ENCODE peak calls at places on chromosomes 16 and 17, in five cellular contexts. X, F, S, K and N are unnamed samples.

GRCh38 chr17:27276653-27277156 is 17.2 kb upstream of the WSB1 start:
- DNase-seq in X (no peak), F (peak; percentile 77), S (peak; percentile 41), K (peak; percentile 95), N (no peak)

GRCh38 chr16:54437361-54437760 is 150.8 kb upstream of the IRX3 start:
- DNase-seq in X (no peak), F (no peak), S (no peak), K (no peak), N (no peak)

GRCh38 chr17:18263885-18264682 is 3.6 kb downstream of the MIEF2 start:
- DNase-seq in X (no peak), F (no peak), S (no peak), K (no peak), N (no peak)

GRCh38 chr17:49290690-49291326 is 60.2 kb upstream of the PHOSPHO1 start:
- DNase-seq in X (peak; percentile 10), F (no peak), S (peak; percentile 57), K (peak; percentile 71), N (peak; percentile 64)

GRCh38 chr17:29867643-29868181 is 62.3 kb downstream of the SSH2 start:
- DNase-seq in X (no peak), F (no peak), S (no peak), K (peak; percentile 39), N (peak; percentile 58)

GRCh38 chr17:59257101-59257500 is 36.8 kb downstream of the GDPD1 start:
- DNase-seq in X (no peak), F (no peak), S (no peak), K (no peak), N (no peak)

GRCh38 chr17:56624315-56624714 is 30.8 kb downstream of the NOG start:
- DNase-seq in X (no peak), F (no peak), S (no peak), K (no peak), N (no peak)

GRCh38 chr16:51994597-51994996 is 552.3 kb downstream of the TOX3 start:
- DNase-seq in X (peak; percentile 8), F (no peak), S (no peak), K (no peak), N (no peak)

GRCh38 chr17:46979023-46979870 is at the start of gene RPRML:
- DNase-seq in X (peak; percentile 27), F (peak; percentile 77), S (peak; percentile 39), K (peak; percentile 64), N (no peak)

GRCh38 chr17:35841505-35841904 is 27.2 kb downstream of the HEATR9 start:
- DNase-seq in X (peak; percentile 8), F (no peak), S (no peak), K (no peak), N (no peak)

GRCh38 chr17:79799174-79799537 is 2.3 kb upstream of the CBX8 start:
- DNase-seq in X (no peak), F (no peak), S (no peak), K (no peak), N (no peak)

GRCh38 chr17:12765544-12765943 is 23.8 kb upstream of the ARHGAP44 start:
- DNase-seq in X (peak; percentile 93), F (no peak), S (peak; percentile 15), K (no peak), N (no peak)

GRCh38 chr16:2715519-2715918 is 4.5 kb downstream of the PRSS27 start:
- DNase-seq in X (peak; percentile 50), F (peak; percentile 80), S (peak; percentile 80), K (peak; percentile 63), N (peak; percentile 88)

GRCh38 chr17:16301963-16302855 is 51.1 kb downstream of the CENPV start:
- DNase-seq in X (peak; percentile 19), F (no peak), S (no peak), K (no peak), N (no peak)

GRCh38 chr16:57548424-57548823 is 6.0 kb downstream of the ADGRG5 start:
- DNase-seq in X (no peak), F (no peak), S (no peak), K (no peak), N (no peak)
- H3K4me3 ChIP-seq in X (no peak overlapping the region), F (no peak overlapping the region), S (no peak overlapping the region), K (no peak overlapping the region), N (no peak overlapping the region)

GRCh38 chr17:7496470-7497227 is 12.5 kb downstream of the POLR2A start:
- DNase-seq in X (no peak), F (no peak), S (no peak), K (no peak), N (no peak)
- H4K20me1 ChIP-seq in X (no peaks in the 10 kb centered on the region), F (peaks cover 23% of the 10 kb centered on the region), S (peaks cover 12% of the 10 kb centered on the region), K (peaks cover 23% of the 10 kb centered on the region), N (peaks cover 54% of the 10 kb centered on the region)

GRCh38 chr17:7156342-7156940 is 22.7 kb downstream of the ASGR1 start:
- DNase-seq in X (no peak), F (no peak), S (peak; percentile 43), K (no peak), N (no peak)
- H3K4me3 ChIP-seq in X (no peak overlapping the region), F (no peak overlapping the region), S (no peak overlapping the region), K (no peak overlapping the region), N (no peak overlapping the region)

GRCh38 chr16:7505495-7505894 is 172.8 kb downstream of the RBFOX1 start:
- DNase-seq in X (no peak), F (no peak), S (no peak), K (no peak), N (no peak)
- H4K20me1 ChIP-seq in X (no peaks in the 10 kb centered on the region), F (no peaks in the 10 kb centered on the region), S (no peaks in the 10 kb centered on the region), K (no peaks in the 10 kb centered on the region), N (no peaks in the 10 kb centered on the region)

GRCh38 chr16:14182999-14183398 is 111.9 kb downstream of the MRTFB start:
- DNase-seq in X (no peak), F (no peak), S (no peak), K (no peak), N (no peak)

GRCh38 chr16:14181371-14182050 is 110.4 kb downstream of the MRTFB start:
- DNase-seq in X (peak; percentile 82), F (no peak), S (no peak), K (no peak), N (no peak)

GRCh38 chr16:14187517-14188338 is 116.6 kb downstream of the MRTFB start:
- DNase-seq in X (no peak), F (no peak), S (no peak), K (no peak), N (no peak)

GRCh38 chr16:14186954-14187306 is 115.8 kb downstream of the MRTFB start:
- DNase-seq in X (no peak), F (no peak), S (no peak), K (no peak), N (no peak)

DNA sequence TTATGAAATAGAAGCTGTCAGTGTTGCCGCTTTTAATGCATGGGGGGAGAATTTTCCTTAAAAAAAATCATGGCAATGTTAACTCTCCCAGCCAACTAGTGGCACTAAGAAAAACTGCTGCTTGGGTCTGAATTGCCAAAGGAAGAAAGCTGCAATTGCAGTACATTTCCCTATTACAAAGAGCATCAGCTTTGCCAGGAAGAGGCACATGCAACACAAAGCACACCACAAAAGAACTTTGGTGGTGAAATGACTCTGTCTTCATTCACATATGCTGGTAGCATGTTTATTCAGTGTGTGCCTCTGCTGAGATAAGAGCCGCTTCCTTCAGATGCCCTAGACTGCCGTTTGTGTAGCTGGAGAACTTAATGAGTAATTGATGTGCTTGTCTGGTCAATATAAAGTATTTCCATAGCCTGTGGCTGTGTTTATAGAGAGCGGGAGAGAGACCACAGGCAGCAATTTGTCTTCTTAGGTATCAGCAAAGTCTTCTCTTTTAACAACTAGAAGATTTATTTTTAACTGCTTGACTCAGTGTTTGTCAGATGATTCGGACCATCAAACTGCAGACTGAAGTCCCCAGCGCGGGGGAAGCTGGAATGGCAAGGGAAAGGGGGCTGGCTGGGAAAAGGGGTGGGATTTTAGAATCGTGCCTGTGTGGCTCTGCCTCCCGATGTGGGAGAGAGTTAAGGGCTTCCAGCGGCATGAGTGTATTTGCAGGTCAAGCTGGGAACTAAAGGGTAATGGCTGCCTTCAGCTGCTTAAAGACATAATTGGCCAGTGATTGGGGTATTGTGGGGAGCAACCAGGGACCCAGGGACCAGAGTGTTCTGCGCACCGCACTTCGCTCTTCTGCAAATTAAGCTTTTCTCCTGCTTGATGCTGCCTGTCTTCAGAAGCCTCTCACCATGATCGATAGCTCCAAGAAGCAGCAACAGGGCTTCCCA is 115.2 kb downstream of the MRTFB start:
- DNase-seq in X (peak; percentile 92), F (peak; percentile 63), S (peak; percentile 18), K (peak; percentile 71), N (no peak)
- H3K4me3 ChIP-seq in X (peak overlapping the region; percentile 48), F (peak overlapping the region; percentile 22), S (no peak overlapping the region), K (peak overlapping the region; percentile 34), N (no peak overlapping the region)

DNA sequence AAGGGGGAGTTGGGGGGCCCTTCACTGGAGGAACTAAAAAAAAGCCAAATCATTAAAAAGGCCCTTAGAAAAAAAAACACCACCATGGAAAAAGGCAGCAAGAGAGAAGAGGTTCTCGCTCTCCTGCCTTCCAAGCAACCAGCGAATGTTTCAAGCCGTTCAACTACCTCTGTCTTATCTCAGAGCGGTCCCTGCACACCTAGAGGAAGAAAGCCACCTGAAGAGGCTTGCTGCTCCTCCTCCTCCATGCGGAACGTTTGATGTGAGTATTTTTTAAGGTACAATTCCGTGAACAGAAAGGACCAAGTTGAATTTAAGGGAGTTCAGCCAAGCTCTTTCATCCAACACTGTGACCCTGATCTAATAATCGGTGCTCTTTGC is 9.2 kb downstream of the NXN start:
- DNase-seq in X (no peak), F (no peak), S (no peak), K (no peak), N (no peak)
- H4K20me1 ChIP-seq in X (no peaks in the 10 kb centered on the region), F (peaks cover 12% of the 10 kb centered on the region), S (peaks cover 5% of the 10 kb centered on the region), K (peaks cover 63% of the 10 kb centered on the region), N (no peaks in the 10 kb centered on the region)

GRCh38 chr16:25487888-25488287 is 203.9 kb upstream of the HS3ST4 start:
- DNase-seq in X (no peak), F (no peak), S (no peak), K (no peak), N (no peak)

GRCh38 chr16:25494292-25494691 is 197.5 kb upstream of the HS3ST4 start:
- DNase-seq in X (no peak), F (no peak), S (no peak), K (no peak), N (no peak)

GRCh38 chr16:25488435-25488834 is 203.3 kb upstream of the HS3ST4 start:
- DNase-seq in X (no peak), F (no peak), S (no peak), K (no peak), N (no peak)

GRCh38 chr16:25493136-25493811 is 198.5 kb upstream of the HS3ST4 start:
- DNase-seq in X (peak; percentile 25), F (no peak), S (no peak), K (no peak), N (no peak)
- H3K4me3 ChIP-seq in X (no peak overlapping the region), F (no peak overlapping the region), S (no peak overlapping the region), K (no peak overlapping the region), N (no peak overlapping the region)

GRCh38 chr17:40244255-40244654 is 25.2 kb downstream of the WIPF2 start:
- DNase-seq in X (no peak), F (no peak), S (no peak), K (no peak), N (no peak)
- H4K20me1 ChIP-seq in X (peaks cover 1% of the 10 kb centered on the region), F (no peaks in the 10 kb centered on the region), S (peaks cover 2% of the 10 kb centered on the region), K (peaks cover 27% of the 10 kb centered on the region), N (no peaks in the 10 kb centered on the region)